ENCODE peak calls at places on chromosomes 1 and 21, in eight cellular contexts. M is A673; X is CD8-positive, alpha-beta T cell; T is cardiac muscle cell; K is H9; N is fibroblast of lung; Q is left ventricle myocardium inferior; L is Peyer's patch. J is an unnamed sample. For H3K4me1, the result is how much of the 10 kb centered on the place peaks cover.

GRCh38 chr1:91783423-91784162 is 102.4 kb downstream of the TGFBR3 start:
- DNase-seq in M (no peak), X (no peak), T (no peak), K (no peak), N (peak), Q (no peak), L (no peak), J (no peak)

GRCh38 chr1:26922201-26922729 is 722 bp downstream of the NUDC start:
- DNase-seq in M (peak), X (no peak), T (no peak), K (no peak), N (peak), Q (no peak), L (no peak), J (no peak)

GRCh38 chr1:68623700-68624099 is 126.8 kb upstream of the DEPDC1 start:
- DNase-seq in M (no peak), X (no peak), T (peak), K (no peak), N (peak), Q (peak), L (no peak), J (no peak)

GRCh38 chr1:234402939-234403338 is 29.7 kb downstream of the COA6 start:
- DNase-seq in M (no peak), X (no peak), T (no peak), K (no peak), N (no peak), Q (no peak), L (no peak), J (no peak)

GRCh38 chr1:147169840-147170674 is 2.2 kb downstream of the PRKAB2 start:
- DNase-seq in M (no peak), X (no peak), T (no peak), K (no peak), N (no peak), Q (no peak), L (no peak), J (no peak)

GRCh38 chr1:17831619-17832018 is 76.5 kb downstream of the ACTL8 start:
- DNase-seq in M (peak), X (no peak), T (peak), K (peak), N (peak), Q (no peak), L (no peak), J (no peak)

GRCh38 chr1:33377750-33378149 is 53.1 kb downstream of the PHC2 start:
- DNase-seq in M (no peak), X (no peak), T (no peak), K (no peak), N (peak), Q (no peak), L (no peak), J (no peak)

GRCh38 chr1:224554620-224555259 is 61.4 kb upstream of the CNIH3 start:
- DNase-seq in M (no peak), X (no peak), T (no peak), K (no peak), N (peak), Q (no peak), L (no peak), J (no peak)

GRCh38 chr1:112317140-112317539 is 78.9 kb upstream of the CTTNBP2NL start:
- DNase-seq in M (no peak), X (no peak), T (peak), K (no peak), N (peak), Q (no peak), L (no peak), J (no peak)

GRCh38 chr1:112318263-112318662 is 77.8 kb upstream of the CTTNBP2NL start:
- DNase-seq in M (no peak), X (no peak), T (no peak), K (no peak), N (no peak), Q (no peak), L (no peak), J (no peak)

GRCh38 chr1:112318698-112319370 is 77.2 kb upstream of the CTTNBP2NL start:
- DNase-seq in M (no peak), X (no peak), T (no peak), K (no peak), N (peak), Q (no peak), L (no peak), J (no peak)

GRCh38 chr1:112316254-112316653 is 79.8 kb upstream of the CTTNBP2NL start:
- DNase-seq in M (no peak), X (no peak), T (no peak), K (no peak), N (no peak), Q (no peak), L (no peak), J (no peak)

DNA sequence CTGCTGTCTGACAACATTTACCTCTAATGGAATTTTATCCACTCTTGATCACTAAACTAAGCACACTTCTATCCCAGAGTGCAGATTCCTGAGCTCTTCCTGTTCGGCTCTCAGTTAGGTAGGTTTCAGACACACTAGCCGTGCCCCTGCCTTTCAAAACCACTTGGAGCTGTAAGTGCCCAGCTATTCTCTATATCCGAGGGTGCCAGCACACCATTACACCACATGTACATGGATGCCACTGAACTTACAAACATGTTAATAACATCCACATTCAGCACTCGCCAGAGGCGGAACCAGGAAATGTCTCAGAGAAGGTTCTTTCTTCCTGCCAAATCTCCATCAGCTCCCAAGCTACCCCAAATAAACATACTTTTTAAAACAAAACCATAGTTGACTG is 78.5 kb upstream of the CTTNBP2NL start:
- DNase-seq in M (no peak), X (no peak), T (no peak), K (no peak), N (peak), Q (no peak), L (no peak), J (no peak)
- TF ChIP-seq CTCF in M (no peak), X (no peak), T (no peak), K (no peak), N (no peak), Q (no peak), L (no peak), J (no peak)

DNA sequence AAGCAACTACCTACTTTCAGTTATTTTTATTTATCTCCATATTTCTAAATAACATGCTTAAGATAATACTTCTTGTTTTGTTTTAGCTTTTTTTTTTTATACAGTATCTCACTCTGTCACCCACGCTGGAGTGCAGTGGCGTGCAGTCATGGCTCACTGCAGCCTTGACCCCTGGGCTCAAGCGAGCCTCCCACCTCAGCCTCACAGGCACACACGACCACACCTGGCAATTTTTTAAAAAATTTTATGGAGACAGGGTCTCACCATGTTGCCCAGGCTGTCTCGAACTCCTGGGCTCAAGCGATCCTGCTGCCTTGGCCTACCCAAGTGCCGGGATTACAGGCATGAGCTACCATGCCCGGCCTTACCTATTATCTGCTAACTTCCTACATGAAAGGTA is 20.6 kb downstream of the TUT4 start:
- DNase-seq in M (no peak), X (no peak), T (no peak), K (no peak), N (no peak), Q (no peak), L (no peak), J (no peak)
- H3K27ac ChIP-seq in M (no peak), X (no peak), T (no peak), K (no peak), N (no peak), Q (no peak), L (no peak), J (no peak)

GRCh38 chr1:116769050-116769449 is 14.8 kb downstream of the CD2 start:
- DNase-seq in M (no peak), X (peak), T (no peak), K (no peak), N (no peak), Q (no peak), L (no peak), J (no peak)

GRCh38 chr1:116770625-116771024 is 16.4 kb downstream of the CD2 start:
- DNase-seq in M (no peak), X (no peak), T (no peak), K (no peak), N (no peak), Q (no peak), L (no peak), J (no peak)

GRCh38 chr1:116768416-116768815 is 14.2 kb downstream of the CD2 start:
- DNase-seq in M (no peak), X (no peak), T (no peak), K (no peak), N (no peak), Q (no peak), L (no peak), J (no peak)

GRCh38 chr1:116769561-116769977 is 15.3 kb downstream of the CD2 start:
- DNase-seq in M (no peak), X (peak), T (no peak), K (no peak), N (no peak), Q (no peak), L (peak), J (no peak)

DNA sequence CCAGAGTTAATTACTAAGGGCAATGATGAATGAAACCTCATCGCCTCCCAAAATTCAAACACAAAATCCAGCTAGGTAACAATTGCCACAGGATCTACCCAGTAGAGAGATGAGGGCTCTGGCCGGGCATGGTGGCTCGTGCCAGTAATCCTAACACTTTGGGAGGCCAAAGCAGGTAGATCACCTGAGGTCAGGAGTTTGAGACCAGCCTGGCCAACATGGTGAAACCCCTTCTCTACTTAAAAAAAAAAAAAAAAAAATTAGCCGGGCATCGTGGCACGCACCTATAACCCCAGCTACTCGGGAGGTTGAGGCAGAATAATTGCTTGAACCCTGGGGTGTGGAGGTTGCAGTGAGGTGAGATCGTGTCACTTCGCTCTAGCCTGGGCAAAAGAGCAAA is 15.8 kb downstream of the CD2 start:
- DNase-seq in M (no peak), X (no peak), T (no peak), K (no peak), N (no peak), Q (no peak), L (no peak), J (no peak)
- H3K4me1 ChIP-seq in M (under half), X (half or more), T (under half), K (under half), N (under half), Q (under half), L (under half), J (under half)

DNA sequence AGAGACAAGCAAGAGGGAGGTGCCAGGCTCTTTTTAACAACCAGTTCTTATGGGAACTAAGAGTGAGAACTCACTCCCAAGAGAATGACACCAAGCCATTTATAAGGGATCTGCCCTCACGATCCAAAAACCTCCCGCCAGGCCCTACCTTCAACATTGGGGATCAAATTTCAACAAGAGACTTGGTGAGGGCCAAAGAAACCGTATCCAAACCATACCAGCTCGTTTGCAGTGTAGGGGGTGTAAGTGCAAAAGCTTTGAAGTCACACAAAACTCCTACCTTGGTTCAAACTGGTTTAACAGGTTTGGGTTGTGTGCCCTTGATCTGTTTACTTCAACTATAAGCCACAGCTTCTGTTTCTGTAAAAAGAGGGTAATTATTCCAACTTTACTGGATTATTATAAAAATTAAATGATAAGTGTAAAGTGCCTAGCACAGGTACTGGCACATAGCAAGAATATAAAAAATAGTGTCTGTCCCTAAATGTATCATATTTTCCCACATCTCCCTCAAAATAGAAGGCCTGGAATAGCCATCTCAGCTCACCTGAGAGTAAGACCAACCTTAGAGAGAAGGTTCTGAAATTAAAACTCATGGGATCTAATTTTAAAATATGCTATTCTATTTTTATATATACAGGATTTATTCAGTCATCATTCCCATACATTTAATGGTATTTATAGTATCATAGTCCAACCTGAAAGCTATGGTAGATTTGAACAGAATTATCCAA is 7.0 kb upstream of the USP25 start:
- DNase-seq in M (no peak), X (no peak), T (no peak), K (peak), N (no peak), Q (no peak), L (no peak), J (no peak)
- TF ChIP-seq CTCF in M (no peak), X (no peak), T (no peak), K (no peak), N (no peak), Q (no peak), L (no peak), J (no peak)

GRCh38 chr1:169108897-169109560 is 2.5 kb downstream of the ATP1B1 start:
- DNase-seq in M (peak), X (no peak), T (peak), K (no peak), N (no peak), Q (peak), L (no peak), J (no peak)

GRCh38 chr1:169111472-169111871 is 5.0 kb downstream of the ATP1B1 start:
- DNase-seq in M (no peak), X (no peak), T (no peak), K (no peak), N (no peak), Q (no peak), L (no peak), J (no peak)

GRCh38 chr1:169109561-169110134 is 3.2 kb downstream of the ATP1B1 start:
- DNase-seq in M (peak), X (no peak), T (peak), K (no peak), N (peak), Q (peak), L (no peak), J (no peak)

GRCh38 chr1:169110691-169111447 is 4.4 kb downstream of the ATP1B1 start:
- DNase-seq in M (no peak), X (no peak), T (no peak), K (no peak), N (no peak), Q (no peak), L (no peak), J (no peak)

DNA sequence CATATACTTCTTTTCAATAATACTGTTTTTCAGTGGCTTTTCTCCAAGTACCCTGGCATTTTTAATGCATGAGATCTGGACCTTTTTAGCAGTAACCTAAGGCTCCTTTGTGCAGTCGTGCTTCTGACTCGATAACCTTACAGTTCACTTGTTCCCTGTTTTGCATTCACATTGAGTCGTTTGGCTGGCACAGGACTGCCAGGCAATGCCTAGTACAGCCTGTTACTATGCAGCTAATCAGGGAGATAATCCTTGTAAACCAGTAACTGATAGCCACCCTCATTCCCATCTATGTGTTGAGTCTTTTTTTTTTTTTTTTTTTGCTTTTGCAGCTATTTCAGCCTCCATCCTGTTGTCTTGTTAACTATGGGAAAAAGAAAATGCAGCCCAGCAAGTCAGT is 3.8 kb downstream of the ATP1B1 start:
- DNase-seq in M (no peak), X (no peak), T (no peak), K (no peak), N (no peak), Q (no peak), L (no peak), J (no peak)
- H3K27ac ChIP-seq in M (no peak), X (no peak), T (peak), K (no peak), N (peak), Q (peak), L (peak), J (peak)

GRCh38 chr1:11281518-11282331 is 8.7 kb downstream of the UBIAD1 start:
- DNase-seq in M (no peak), X (no peak), T (no peak), K (no peak), N (peak), Q (no peak), L (no peak), J (no peak)
- H3K4me1 ChIP-seq in M (under half), X (half or more), T (under half), K (under half), N (under half), Q (under half), L (under half), J (under half)

GRCh38 chr1:235415008-235415904 is 48.0 kb downstream of the TBCE start:
- DNase-seq in M (peak), X (peak), T (peak), K (peak), N (peak), Q (peak), L (peak), J (peak)
- TF ChIP-seq CTCF in M (peak), X (peak), T (peak), K (peak), N (peak), Q (peak), L (peak), J (peak)

DNA sequence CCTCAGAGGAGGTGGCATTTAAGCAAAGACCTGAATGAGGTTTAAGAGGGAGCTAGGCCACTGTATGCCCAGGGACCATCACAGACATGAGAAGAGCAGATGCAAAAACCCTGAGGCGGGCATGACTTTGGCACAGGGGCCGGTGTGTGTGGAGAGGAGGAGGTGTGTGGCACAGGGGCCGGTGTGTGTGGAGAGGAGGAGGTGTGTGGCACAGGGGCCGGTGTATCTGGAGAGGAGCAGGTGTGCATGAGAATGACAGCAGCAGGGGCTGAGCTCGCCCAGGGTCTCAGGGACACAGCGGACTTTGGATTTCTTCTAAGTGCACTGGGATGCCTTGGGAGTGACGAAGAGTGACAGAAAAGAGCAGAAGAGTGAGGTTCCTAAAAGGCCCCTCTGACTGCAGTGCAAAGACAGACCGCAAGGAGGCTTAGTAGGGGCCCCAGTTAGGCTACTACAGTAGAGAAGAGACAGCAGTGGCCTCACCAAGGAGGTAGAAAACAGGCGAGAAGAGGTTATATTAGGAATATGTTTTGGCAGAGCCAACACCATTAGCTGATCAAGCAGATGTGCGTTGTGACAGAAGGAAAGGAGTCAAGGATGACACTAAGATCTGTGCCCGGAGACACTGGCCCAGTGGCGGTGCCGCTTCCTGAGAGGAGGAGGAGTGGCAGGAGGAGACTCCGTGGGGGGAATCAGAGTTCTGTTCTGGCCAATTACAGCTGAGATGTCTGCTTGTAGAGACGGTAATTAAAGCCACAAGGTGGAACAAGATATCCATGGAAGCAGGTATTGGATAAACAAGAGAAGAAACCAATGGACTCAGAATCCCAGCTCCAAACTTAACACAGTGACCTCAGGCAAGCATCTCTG is 18.4 kb downstream of the ZBTB17 start:
- DNase-seq in M (no peak), X (no peak), T (peak), K (no peak), N (no peak), Q (no peak), L (no peak), J (no peak)
- H3K27ac ChIP-seq in M (no peak), X (no peak), T (peak), K (no peak), N (no peak), Q (no peak), L (no peak), J (no peak)

J was measured in psoas muscle.